ENCODE peak calls at places on chromosomes 2 and 18, in seven cellular contexts. R is adrenal gland, G is upper lobe of right lung, Q is sigmoid colon, T is heart left ventricle, D is tibial artery, I is cardiac muscle cell. K is an unnamed sample.

GRCh38 chr2:66862871-66863650 is 428.1 kb downstream of the MEIS1 start:
- DNase-seq in R (peak; percentile 19), G (no peak), Q (no peak), T (no peak), D (no peak), I (peak; percentile 74), K (no peak)

GRCh38 chr2:234988491-234988890 is 36.7 kb downstream of the SH3BP4 start:
- DNase-seq in R (no peak), G (no peak), Q (no peak), T (no peak), D (no peak), I (no peak), K (no peak)

GRCh38 chr2:174493549-174494331 is 6.9 kb upstream of the GPR155 start:
- DNase-seq in R (no peak), G (no peak), Q (no peak), T (no peak), D (no peak), I (no peak), K (no peak)

GRCh38 chr2:186732843-186733242 is 39.0 kb downstream of the FAM171B start:
- DNase-seq in R (no peak), G (no peak), Q (no peak), T (no peak), D (no peak), I (no peak), K (no peak)

GRCh38 chr2:222535477-222535876 is 111.1 kb downstream of the SGPP2 start:
- DNase-seq in R (no peak), G (no peak), Q (no peak), T (no peak), D (no peak), I (no peak), K (no peak)

GRCh38 chr2:237715459-237715947 is 83.1 kb upstream of the RBM44 start:
- DNase-seq in R (no peak), G (no peak), Q (peak; percentile 63), T (no peak), D (no peak), I (peak; percentile 33), K (no peak)

GRCh38 chr2:156445311-156446218 is 9.4 kb downstream of the GPD2 start:
- DNase-seq in R (no peak), G (no peak), Q (no peak), T (no peak), D (no peak), I (peak; percentile 86), K (no peak)

GRCh38 chr2:179272406-179273192 is 8.0 kb upstream of the SESTD1 start:
- DNase-seq in R (no peak), G (no peak), Q (no peak), T (no peak), D (no peak), I (peak; percentile 85), K (no peak)

GRCh38 chr2:86518498-86518897 is 44.7 kb downstream of the CHMP3 start:
- DNase-seq in R (peak; percentile 13), G (no peak), Q (no peak), T (no peak), D (no peak), I (peak; percentile 33), K (no peak)

GRCh38 chr2:134391751-134392160 is 137.9 kb downstream of the MGAT5 start:
- DNase-seq in R (no peak), G (no peak), Q (no peak), T (no peak), D (no peak), I (no peak), K (no peak)

GRCh38 chr18:48445540-48445939 is 36.4 kb upstream of the ZBTB7C start:
- DNase-seq in R (peak; percentile 80), G (peak; percentile 83), Q (peak; percentile 77), T (peak; percentile 53), D (peak; percentile 86), I (peak; percentile 92), K (peak; percentile 72)

GRCh38 chr2:170972508-170973224 is 43.6 kb downstream of the GORASP2 start:
- DNase-seq in R (no peak), G (no peak), Q (no peak), T (no peak), D (no peak), I (no peak), K (no peak)
- H3K4me3 ChIP-seq in R (no peak overlapping the region), G (no peak overlapping the region), Q (peak overlapping the region; percentile 68), T (no peak overlapping the region), D (peak overlapping the region; percentile 84), I (no peak overlapping the region), K (no peak overlapping the region)

GRCh38 chr2:170218931-170219330 is 41.0 kb downstream of the MYO3B start:
- DNase-seq in R (no peak), G (no peak), Q (no peak), T (no peak), D (no peak), I (no peak), K (no peak)
- H3K27ac ChIP-seq in R (no peak overlapping the region), G (no peak overlapping the region), Q (no peak overlapping the region), T (no peak overlapping the region), D (no peak overlapping the region), I (no peak overlapping the region), K (no peak overlapping the region)

DNA sequence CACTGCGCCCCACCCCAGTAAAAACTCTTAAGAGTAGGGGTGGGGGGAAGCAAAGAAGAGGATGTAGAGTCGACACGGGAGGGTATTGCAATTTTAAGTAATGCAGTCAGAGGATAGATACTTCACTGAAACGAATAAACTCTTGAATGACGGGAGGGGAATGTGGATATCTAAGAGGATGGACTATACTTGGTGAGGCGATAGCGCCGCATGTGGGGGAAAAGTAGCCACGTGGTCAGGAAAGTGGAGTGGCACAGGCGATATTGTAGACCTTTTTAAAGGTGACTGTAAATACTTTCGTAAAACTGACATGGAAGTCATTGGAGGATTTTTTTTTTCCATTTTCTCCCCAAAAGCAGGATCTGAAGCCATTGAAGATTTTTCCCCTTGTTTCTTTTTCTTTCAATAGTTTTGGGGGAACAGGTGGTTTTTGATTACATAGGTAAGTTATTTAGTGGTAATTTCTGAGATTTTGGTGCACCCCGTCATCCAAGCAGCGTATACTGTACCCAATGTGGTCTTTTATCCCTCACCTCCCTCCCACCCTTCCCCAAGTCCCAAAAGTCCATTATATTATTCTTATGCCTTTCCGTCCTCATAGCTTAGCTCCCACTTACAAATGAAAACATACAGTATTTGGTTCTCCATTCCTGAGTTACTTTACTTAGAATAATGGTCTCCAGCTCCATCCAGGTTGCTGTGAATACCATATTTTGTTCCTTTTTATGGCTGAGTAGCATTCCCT is 13.8 kb downstream of the CLK1 start:
- DNase-seq in R (no peak), G (no peak), Q (no peak), T (no peak), D (no peak), I (no peak), K (no peak)
- H3K36me3 ChIP-seq in R (peaks cover 51% of the 10 kb centered on the region), G (peaks cover 56% of the 10 kb centered on the region), Q (peaks cover 37% of the 10 kb centered on the region), T (peaks cover 56% of the 10 kb centered on the region), D (peaks cover 52% of the 10 kb centered on the region), I (peaks cover 39% of the 10 kb centered on the region), K (no peaks in the 10 kb centered on the region)

GRCh38 chr2:217978536-217979150 is 24.2 kb downstream of the TNS1 start:
- DNase-seq in R (peak; percentile 74), G (peak; percentile 72), Q (peak; percentile 79), T (no peak), D (peak; percentile 24), I (peak; percentile 47), K (peak; percentile 81)
- H3K4me3 ChIP-seq in R (no peak overlapping the region), G (peak overlapping the region; percentile 60), Q (peak overlapping the region; percentile 78), T (peak overlapping the region; percentile 50), D (peak overlapping the region; percentile 64), I (peak overlapping the region; percentile 40), K (peak overlapping the region; percentile 61)

DNA sequence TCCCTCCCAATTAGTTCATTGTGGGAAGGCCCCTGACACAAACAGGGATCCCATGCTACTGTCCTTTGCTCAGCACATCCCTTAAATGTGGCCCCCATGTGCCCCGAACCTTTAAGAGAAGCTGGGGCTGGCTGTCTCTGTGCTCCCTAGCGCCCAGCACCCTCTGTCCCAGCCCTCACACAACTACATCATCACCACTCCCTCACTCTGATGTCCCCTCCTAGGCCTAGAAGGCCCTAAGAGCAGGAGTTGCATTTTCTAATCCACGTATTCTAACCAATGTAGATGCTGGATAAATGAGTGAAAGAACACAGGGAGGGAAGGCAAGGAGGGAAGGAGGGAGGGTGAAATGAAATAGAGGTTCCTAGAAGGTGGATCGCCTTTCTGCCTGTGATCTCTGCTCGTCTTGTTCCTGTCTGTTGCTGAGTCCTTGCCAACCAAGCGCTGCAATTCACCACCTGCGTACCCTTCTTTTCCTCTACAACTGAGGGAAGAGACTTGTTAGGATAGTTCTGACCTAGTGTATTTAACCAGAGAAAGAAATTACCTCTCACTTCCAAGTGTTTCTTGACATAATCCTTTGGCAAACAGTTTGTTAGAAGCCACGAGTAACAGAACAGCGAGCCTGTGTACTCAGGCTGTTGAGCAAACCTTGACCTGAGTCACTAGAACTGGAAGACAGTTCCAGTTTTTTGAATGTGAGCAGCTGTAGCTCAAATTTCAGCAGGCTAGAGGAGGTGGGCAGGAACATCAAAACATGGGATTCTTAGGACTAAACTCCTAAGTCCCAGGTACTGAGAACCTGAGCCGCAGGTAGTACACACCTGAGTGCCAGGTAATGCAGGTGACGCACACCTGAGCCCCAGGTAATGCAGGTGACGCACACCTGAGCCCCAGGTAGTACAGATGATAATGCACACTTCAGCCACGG is 181.5 kb upstream of the ID2 start:
- DNase-seq in R (peak; percentile 57), G (peak; percentile 60), Q (peak; percentile 66), T (no peak), D (no peak), I (peak; percentile 21), K (no peak)
- H3K27ac ChIP-seq in R (no peak overlapping the region), G (no peak overlapping the region), Q (no peak overlapping the region), T (no peak overlapping the region), D (no peak overlapping the region), I (no peak overlapping the region), K (peak overlapping the region; percentile 60)

GRCh38 chr18:6954501-6954900 is 163.1 kb downstream of the LAMA1 start:
- DNase-seq in R (no peak), G (no peak), Q (no peak), T (no peak), D (no peak), I (no peak), K (no peak)
- H3K36me3 ChIP-seq in R (no peaks in the 10 kb centered on the region), G (no peaks in the 10 kb centered on the region), Q (no peaks in the 10 kb centered on the region), T (no peaks in the 10 kb centered on the region), D (no peaks in the 10 kb centered on the region), I (peaks cover 11% of the 10 kb centered on the region), K (no peaks in the 10 kb centered on the region)

DNA sequence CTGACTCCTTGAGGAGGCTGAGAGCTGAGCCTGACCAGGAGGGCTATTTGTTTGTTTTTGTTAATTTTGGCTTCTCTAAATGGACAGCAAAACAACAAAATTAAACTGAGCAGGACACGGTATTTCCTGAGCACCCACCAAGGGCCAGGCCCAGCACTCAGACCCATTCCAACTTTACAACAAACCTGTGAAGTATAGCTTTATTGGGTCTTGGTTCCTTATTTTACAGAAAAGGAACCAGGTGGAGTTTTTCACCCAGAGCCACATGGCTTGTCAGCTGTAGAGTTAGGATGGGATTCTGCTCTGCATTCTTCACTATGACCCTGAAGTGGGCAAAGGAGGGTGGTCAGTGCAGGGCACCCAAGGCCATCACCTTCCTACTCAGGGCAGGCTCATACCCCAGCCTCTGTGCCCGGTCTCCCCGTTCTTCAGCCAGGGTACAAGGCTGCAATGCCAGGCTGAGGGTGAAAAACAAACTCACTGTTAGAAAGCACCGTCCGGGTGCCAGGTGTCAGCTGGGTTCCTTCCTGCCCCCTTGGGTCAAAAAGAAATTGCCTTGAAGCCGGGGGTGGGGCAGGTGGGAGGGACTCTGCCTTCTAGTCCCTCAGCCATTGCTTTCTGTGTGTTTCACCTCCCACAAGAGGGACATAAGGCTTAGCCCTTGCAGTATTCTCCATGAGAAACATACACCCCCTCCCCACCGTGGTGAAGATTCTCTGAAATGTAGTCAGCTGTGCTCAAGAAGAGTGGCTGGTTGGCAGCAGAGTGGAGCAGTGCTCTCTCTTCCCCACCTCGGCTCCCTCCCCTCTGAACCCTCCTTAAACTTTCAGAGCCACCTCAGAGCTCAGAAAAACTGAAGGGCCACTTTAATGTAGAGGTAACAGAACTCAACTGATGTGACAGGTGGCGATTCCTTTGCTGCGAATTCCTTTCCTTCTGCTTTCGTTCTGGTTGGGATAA is 2.2 kb downstream of the PSD4 start:
- DNase-seq in R (no peak), G (no peak), Q (no peak), T (no peak), D (no peak), I (no peak), K (no peak)
- H3K4me3 ChIP-seq in R (no peak overlapping the region), G (peak overlapping the region; percentile 43), Q (no peak overlapping the region), T (no peak overlapping the region), D (no peak overlapping the region), I (no peak overlapping the region), K (no peak overlapping the region)